ENCODE peak calls at places on chromosomes 4 and X, in five cellular contexts. One of them, this sample, is unnamed.

GRCh38 chr4:11495818-11496217 is 67.1 kb upstream of the HS3ST1 start:
- DNase-seq in hepatocyte: no peak
- DNase-seq in endothelial cell of umbilical vein: no peak
- DNase-seq in thyroid gland: no peak
- DNase-seq in heart left ventricle: no peak
- DNase-seq in this sample: no peak

GRCh38 chr4:184815046-184815877 is 10.5 kb downstream of the ACSL1 start:
- DNase-seq in hepatocyte: peak; percentile 92
- DNase-seq in endothelial cell of umbilical vein: peak; percentile 39
- DNase-seq in thyroid gland: peak; percentile 95
- DNase-seq in heart left ventricle: peak; percentile 84
- DNase-seq in this sample: peak; percentile 81

GRCh38 chrX:132216283-132216682 is 3.0 kb downstream of the RAP2C start:
- DNase-seq in hepatocyte: no peak
- DNase-seq in endothelial cell of umbilical vein: no peak
- DNase-seq in thyroid gland: no peak
- DNase-seq in heart left ventricle: no peak
- DNase-seq in this sample: no peak

GRCh38 chr4:14716622-14717021 is 285.7 kb upstream of the CPEB2 start:
- DNase-seq in hepatocyte: peak; percentile 28
- DNase-seq in endothelial cell of umbilical vein: no peak
- DNase-seq in thyroid gland: no peak
- DNase-seq in heart left ventricle: no peak
- DNase-seq in this sample: no peak

GRCh38 chr4:84719115-84719514 is 136.2 kb downstream of the CDS1 start:
- DNase-seq in hepatocyte: no peak
- DNase-seq in endothelial cell of umbilical vein: no peak
- DNase-seq in thyroid gland: no peak
- DNase-seq in heart left ventricle: no peak
- DNase-seq in this sample: no peak

GRCh38 chr4:8917868-8918783 is 46.5 kb upstream of the HMX1 start:
- DNase-seq in hepatocyte: peak; percentile 76
- DNase-seq in endothelial cell of umbilical vein: peak; percentile 44
- DNase-seq in thyroid gland: peak; percentile 61
- DNase-seq in heart left ventricle: peak; percentile 48
- DNase-seq in this sample: peak; percentile 82

GRCh38 chrX:107701493-107702121 is 73.3 kb downstream of the PRPS1 start:
- DNase-seq in hepatocyte: no peak
- DNase-seq in endothelial cell of umbilical vein: no peak
- DNase-seq in thyroid gland: peak; percentile 63
- DNase-seq in heart left ventricle: no peak
- DNase-seq in this sample: no peak

GRCh38 chr4:55554453-55555030 is 7.8 kb upstream of the CLOCK start:
- DNase-seq in hepatocyte: peak; percentile 40
- DNase-seq in endothelial cell of umbilical vein: peak; percentile 55
- DNase-seq in thyroid gland: no peak
- DNase-seq in heart left ventricle: no peak
- DNase-seq in this sample: no peak

GRCh38 chrX:153878969-153879653 is 6.9 kb downstream of the L1CAM start:
- DNase-seq in hepatocyte: no peak
- DNase-seq in endothelial cell of umbilical vein: no peak
- DNase-seq in thyroid gland: no peak
- DNase-seq in heart left ventricle: no peak
- DNase-seq in this sample: peak; percentile 63

GRCh38 chr4:89303177-89303576 is 4.4 kb downstream of the GPRIN3 start:
- DNase-seq in hepatocyte: no peak
- DNase-seq in endothelial cell of umbilical vein: no peak
- DNase-seq in thyroid gland: no peak
- DNase-seq in heart left ventricle: peak; percentile 33
- DNase-seq in this sample: no peak

GRCh38 chrX:115561605-115562491 is 874 bp downstream of the PLS3 start:
- DNase-seq in hepatocyte: peak; percentile 80
- DNase-seq in endothelial cell of umbilical vein: peak; percentile 52
- DNase-seq in thyroid gland: peak; percentile 73
- DNase-seq in heart left ventricle: peak; percentile 49
- DNase-seq in this sample: peak; percentile 56

GRCh38 chr4:16018841-16019240 is 55.9 kb upstream of the FGFBP2 start:
- DNase-seq in hepatocyte: no peak
- DNase-seq in endothelial cell of umbilical vein: no peak
- DNase-seq in thyroid gland: no peak
- DNase-seq in heart left ventricle: no peak
- DNase-seq in this sample: no peak

GRCh38 chrX:154750301-154751120 is at the start of gene GAB3:
- DNase-seq in hepatocyte: peak; percentile 47
- DNase-seq in endothelial cell of umbilical vein: peak; percentile 51
- DNase-seq in thyroid gland: peak; percentile 39
- DNase-seq in heart left ventricle: peak; percentile 43
- DNase-seq in this sample: peak; percentile 57

GRCh38 chr4:122412547-122412946 is 33.7 kb downstream of the ADAD1 start:
- DNase-seq in hepatocyte: no peak
- DNase-seq in endothelial cell of umbilical vein: no peak
- DNase-seq in thyroid gland: no peak
- DNase-seq in heart left ventricle: no peak
- DNase-seq in this sample: no peak

GRCh38 chrX:58025979-58026378 is 115.7 kb upstream of the ZXDA start:
- DNase-seq in hepatocyte: no peak
- DNase-seq in endothelial cell of umbilical vein: peak; percentile 19
- DNase-seq in thyroid gland: peak; percentile 3
- DNase-seq in heart left ventricle: peak; percentile 15
- DNase-seq in this sample: peak; percentile 13

GRCh38 chr4:100257567-100257966 is 67.3 kb upstream of the DDIT4L start:
- DNase-seq in hepatocyte: peak; percentile 32
- DNase-seq in endothelial cell of umbilical vein: no peak
- DNase-seq in thyroid gland: no peak
- DNase-seq in heart left ventricle: no peak
- DNase-seq in this sample: no peak

GRCh38 chr4:145484240-145484846 is 2.7 kb downstream of the SMAD1 start:
- DNase-seq in hepatocyte: no peak
- DNase-seq in endothelial cell of umbilical vein: peak; percentile 47
- DNase-seq in thyroid gland: no peak
- DNase-seq in heart left ventricle: no peak
- DNase-seq in this sample: peak; percentile 16

GRCh38 chr4:119300072-119300387 is 21.9 kb downstream of the FABP2 start:
- DNase-seq in hepatocyte: peak; percentile 60
- DNase-seq in endothelial cell of umbilical vein: peak; percentile 68
- DNase-seq in thyroid gland: peak; percentile 52
- DNase-seq in heart left ventricle: peak; percentile 54
- DNase-seq in this sample: peak; percentile 12

GRCh38 chr4:185109736-185110135 is 33.3 kb upstream of the SLC25A4 start:
- DNase-seq in hepatocyte: no peak
- DNase-seq in endothelial cell of umbilical vein: no peak
- DNase-seq in thyroid gland: no peak
- DNase-seq in heart left ventricle: no peak
- DNase-seq in this sample: no peak

GRCh38 chr4:53132117-53132889 is 233.6 kb downstream of the SCFD2 start:
- DNase-seq in hepatocyte: no peak
- DNase-seq in endothelial cell of umbilical vein: no peak
- DNase-seq in thyroid gland: no peak
- DNase-seq in heart left ventricle: no peak
- DNase-seq in this sample: no peak

GRCh38 chrX:12489341-12489740 is 301.9 kb upstream of the PRPS2 start:
- DNase-seq in hepatocyte: no peak
- DNase-seq in endothelial cell of umbilical vein: no peak
- DNase-seq in thyroid gland: no peak
- DNase-seq in heart left ventricle: no peak
- DNase-seq in this sample: no peak

GRCh38 chr4:84159767-84160166 is 339.3 kb downstream of the NKX6-1 start:
- DNase-seq in hepatocyte: peak; percentile 69
- DNase-seq in endothelial cell of umbilical vein: no peak
- DNase-seq in thyroid gland: peak; percentile 42
- DNase-seq in heart left ventricle: no peak
- DNase-seq in this sample: peak; percentile 69

GRCh38 chrX:129749069-129749468 is 10.3 kb downstream of the XPNPEP2 start:
- DNase-seq in hepatocyte: no peak
- DNase-seq in endothelial cell of umbilical vein: no peak
- DNase-seq in thyroid gland: no peak
- DNase-seq in heart left ventricle: no peak
- DNase-seq in this sample: no peak

GRCh38 chr4:4323705-4324534 is 33.9 kb downstream of the ZBTB49 start:
- DNase-seq in hepatocyte: no peak
- DNase-seq in endothelial cell of umbilical vein: peak; percentile 64
- DNase-seq in thyroid gland: no peak
- DNase-seq in heart left ventricle: no peak
- DNase-seq in this sample: no peak

GRCh38 chrX:17376381-17377046 is 1.5 kb downstream of the NHS start:
- DNase-seq in hepatocyte: peak; percentile 34
- DNase-seq in endothelial cell of umbilical vein: no peak
- DNase-seq in thyroid gland: peak; percentile 14
- DNase-seq in heart left ventricle: peak; percentile 14
- DNase-seq in this sample: no peak

GRCh38 chrX:103215037-103215767 is at the start of gene BEX4:
- DNase-seq in hepatocyte: peak; percentile 92
- DNase-seq in endothelial cell of umbilical vein: peak; percentile 64
- DNase-seq in thyroid gland: peak; percentile 87
- DNase-seq in heart left ventricle: peak; percentile 83
- DNase-seq in this sample: peak; percentile 86

GRCh38 chrX:134679226-134679625 is 21.0 kb upstream of the PLAC1 start:
- DNase-seq in hepatocyte: no peak
- DNase-seq in endothelial cell of umbilical vein: no peak
- DNase-seq in thyroid gland: no peak
- DNase-seq in heart left ventricle: no peak
- DNase-seq in this sample: no peak
- H3K4me1 ChIP-seq in hepatocyte: no peaks in the 10 kb centered on the region
- H3K4me1 ChIP-seq in endothelial cell of umbilical vein: peaks cover 11% of the 10 kb centered on the region
- H3K4me1 ChIP-seq in thyroid gland: no peaks in the 10 kb centered on the region
- H3K4me1 ChIP-seq in heart left ventricle: no peaks in the 10 kb centered on the region
- H3K4me1 ChIP-seq in this sample: no peaks in the 10 kb centered on the region

GRCh38 chrX:21972721-21973120 is 32.2 kb downstream of the SMS start:
- DNase-seq in hepatocyte: no peak
- DNase-seq in endothelial cell of umbilical vein: peak; percentile 32
- DNase-seq in thyroid gland: no peak
- DNase-seq in heart left ventricle: no peak
- DNase-seq in this sample: no peak
- H3K36me3 ChIP-seq in hepatocyte: no peaks in the 10 kb centered on the region
- H3K36me3 ChIP-seq in endothelial cell of umbilical vein: peaks cover 2% of the 10 kb centered on the region
- H3K36me3 ChIP-seq in thyroid gland: no peaks in the 10 kb centered on the region
- H3K36me3 ChIP-seq in heart left ventricle: peaks cover 27% of the 10 kb centered on the region
- H3K36me3 ChIP-seq in this sample: peaks cover 7% of the 10 kb centered on the region

GRCh38 chr4:7905461-7905915 is 34.2 kb downstream of the AFAP1 start:
- DNase-seq in hepatocyte: no peak
- DNase-seq in endothelial cell of umbilical vein: no peak
- DNase-seq in thyroid gland: no peak
- DNase-seq in heart left ventricle: no peak
- DNase-seq in this sample: no peak
- H3K4me1 ChIP-seq in hepatocyte: peaks cover 31% of the 10 kb centered on the region
- H3K4me1 ChIP-seq in endothelial cell of umbilical vein: peaks cover 94% of the 10 kb centered on the region
- H3K4me1 ChIP-seq in thyroid gland: peaks cover 13% of the 10 kb centered on the region
- H3K4me1 ChIP-seq in heart left ventricle: peaks cover 17% of the 10 kb centered on the region
- H3K4me1 ChIP-seq in this sample: peaks cover 88% of the 10 kb centered on the region

DNA sequence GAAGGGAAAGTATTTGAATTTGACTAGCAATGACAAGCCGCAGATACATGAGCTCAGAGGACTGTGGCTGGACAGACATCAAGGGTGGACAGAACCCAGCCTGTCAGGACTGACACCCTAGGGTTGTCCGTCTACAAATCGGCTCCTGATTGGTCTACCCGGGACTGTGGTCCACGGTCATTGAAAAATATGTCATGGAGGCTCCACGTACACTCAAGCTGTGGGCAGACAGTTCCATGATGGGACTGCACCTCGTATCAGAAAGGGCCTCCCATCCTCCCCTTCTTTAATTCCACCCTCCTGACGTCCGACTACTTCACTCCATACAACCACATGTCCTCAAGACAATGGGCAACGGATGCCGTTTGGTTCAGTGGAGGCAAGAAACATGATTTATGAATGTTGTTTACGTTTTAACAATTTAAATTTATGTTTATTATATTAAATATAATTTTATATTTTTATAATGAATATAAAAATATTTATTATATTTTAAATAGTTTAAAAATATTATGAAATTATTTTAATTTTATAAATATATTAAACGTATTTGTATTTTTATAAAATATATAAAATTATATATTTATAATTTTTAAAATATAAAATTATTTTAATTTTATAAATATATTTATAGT is 58.0 kb upstream of the SHOX start:
- DNase-seq in hepatocyte: no peak
- DNase-seq in endothelial cell of umbilical vein: no peak
- DNase-seq in thyroid gland: no peak
- DNase-seq in heart left ventricle: no peak
- DNase-seq in this sample: no peak
- H3K36me3 ChIP-seq in hepatocyte: no peaks in the 10 kb centered on the region
- H3K36me3 ChIP-seq in endothelial cell of umbilical vein: no peaks in the 10 kb centered on the region
- H3K36me3 ChIP-seq in thyroid gland: no peaks in the 10 kb centered on the region
- H3K36me3 ChIP-seq in heart left ventricle: no peaks in the 10 kb centered on the region
- H3K36me3 ChIP-seq in this sample: no peaks in the 10 kb centered on the region

DNA sequence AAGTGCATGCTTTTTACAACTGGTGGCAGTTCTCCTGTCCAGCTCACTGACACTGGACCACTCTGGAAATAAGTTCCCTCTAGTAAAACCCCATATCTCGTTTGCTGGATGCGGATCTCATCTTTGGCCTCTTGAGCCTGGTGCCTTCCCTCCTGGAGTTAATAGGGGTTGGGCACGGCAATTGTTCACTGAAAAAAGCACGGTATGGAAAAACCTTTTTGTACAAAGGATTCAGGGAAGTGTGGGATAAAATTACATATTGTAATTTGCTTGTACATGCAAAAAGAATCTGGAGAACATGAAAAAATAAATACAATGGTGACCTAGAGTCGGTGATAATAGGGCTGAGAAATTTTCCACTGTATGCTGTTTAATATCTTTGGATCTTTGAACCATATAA is 30.6 kb downstream of the TBC1D9 start:
- DNase-seq in hepatocyte: no peak
- DNase-seq in endothelial cell of umbilical vein: no peak
- DNase-seq in thyroid gland: no peak
- DNase-seq in heart left ventricle: no peak
- DNase-seq in this sample: no peak
- H3K4me1 ChIP-seq in hepatocyte: peaks cover 29% of the 10 kb centered on the region
- H3K4me1 ChIP-seq in endothelial cell of umbilical vein: peaks cover 31% of the 10 kb centered on the region
- H3K4me1 ChIP-seq in thyroid gland: peaks cover 15% of the 10 kb centered on the region
- H3K4me1 ChIP-seq in heart left ventricle: peaks cover 26% of the 10 kb centered on the region
- H3K4me1 ChIP-seq in this sample: peaks cover 5% of the 10 kb centered on the region

GRCh38 chr4:108024078-108024990 is 34.6 kb downstream of the HADH start:
- DNase-seq in hepatocyte: no peak
- DNase-seq in endothelial cell of umbilical vein: no peak
- DNase-seq in thyroid gland: no peak
- DNase-seq in heart left ventricle: no peak
- DNase-seq in this sample: no peak

GRCh38 chr4:108018038-108018883 is 28.6 kb downstream of the HADH start:
- DNase-seq in hepatocyte: peak; percentile 87
- DNase-seq in endothelial cell of umbilical vein: peak; percentile 75
- DNase-seq in thyroid gland: peak; percentile 79
- DNase-seq in heart left ventricle: peak; percentile 80
- DNase-seq in this sample: peak; percentile 79

GRCh38 chr4:108013955-108014354 is 24.3 kb downstream of the HADH start:
- DNase-seq in hepatocyte: no peak
- DNase-seq in endothelial cell of umbilical vein: no peak
- DNase-seq in thyroid gland: no peak
- DNase-seq in heart left ventricle: no peak
- DNase-seq in this sample: no peak

GRCh38 chr4:108013332-108013731 is 23.6 kb downstream of the HADH start:
- DNase-seq in hepatocyte: no peak
- DNase-seq in endothelial cell of umbilical vein: no peak
- DNase-seq in thyroid gland: no peak
- DNase-seq in heart left ventricle: no peak
- DNase-seq in this sample: no peak

DNA sequence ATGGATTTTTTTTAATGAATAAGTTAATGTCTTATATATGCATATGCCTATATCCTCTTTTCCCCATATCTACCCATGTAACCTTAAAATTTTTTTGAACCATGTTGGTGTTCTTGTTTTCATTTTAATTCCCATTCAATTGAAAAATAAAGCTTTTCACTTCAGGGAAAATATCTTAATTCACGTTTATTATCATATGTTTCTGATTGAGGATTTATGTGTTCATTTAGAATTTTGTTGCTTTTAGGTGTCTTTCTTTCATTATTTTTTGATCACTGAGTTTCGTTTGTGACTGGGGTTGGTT is 29.1 kb downstream of the HADH start:
- DNase-seq in hepatocyte: no peak
- DNase-seq in endothelial cell of umbilical vein: no peak
- DNase-seq in thyroid gland: no peak
- DNase-seq in heart left ventricle: no peak
- DNase-seq in this sample: no peak
- H3K36me3 ChIP-seq in hepatocyte: peaks cover 1% of the 10 kb centered on the region
- H3K36me3 ChIP-seq in endothelial cell of umbilical vein: no peaks in the 10 kb centered on the region
- H3K36me3 ChIP-seq in thyroid gland: peaks cover 9% of the 10 kb centered on the region
- H3K36me3 ChIP-seq in heart left ventricle: peaks cover 86% of the 10 kb centered on the region
- H3K36me3 ChIP-seq in this sample: peaks cover 21% of the 10 kb centered on the region